ENCODE peak calls at places on chromosome 13, in six cellular contexts. One of them, this sample, is unnamed.

GRCh38 chr13:43061496-43062280 is 38.3 kb downstream of the DNAJC15 start:
- DNase-seq in NB4: no peak
- DNase-seq in MM.1S: no peak
- DNase-seq in gastrocnemius medialis: no peak
- DNase-seq in IMR-90: no peak
- DNase-seq in fibroblast of lung: no peak
- DNase-seq in this sample: no peak

GRCh38 chr13:98480915-98481510 is 95.9 kb downstream of the STK24 start:
- DNase-seq in gastrocnemius medialis: no peak
- DNase-seq in fibroblast of lung: peak
- DNase-seq in NB4: no peak
- DNase-seq in MM.1S: no peak
- DNase-seq in IMR-90: peak
- DNase-seq in this sample: peak

GRCh38 chr13:21069561-21070004 is 8.2 kb upstream of the LATS2 start:
- DNase-seq in NB4: peak
- DNase-seq in gastrocnemius medialis: peak
- DNase-seq in fibroblast of lung: peak
- DNase-seq in MM.1S: no peak
- DNase-seq in IMR-90: peak
- DNase-seq in this sample: peak

GRCh38 chr13:102440259-102440936 is 38.5 kb upstream of the FGF14 start:
- DNase-seq in gastrocnemius medialis: no peak
- DNase-seq in fibroblast of lung: no peak
- DNase-seq in NB4: no peak
- DNase-seq in MM.1S: peak
- DNase-seq in IMR-90: no peak
- DNase-seq in this sample: no peak

GRCh38 chr13:26540319-26540718 is 17.2 kb upstream of the WASF3 start:
- DNase-seq in fibroblast of lung: no peak
- DNase-seq in gastrocnemius medialis: no peak
- DNase-seq in IMR-90: no peak
- DNase-seq in NB4: no peak
- DNase-seq in MM.1S: no peak
- DNase-seq in this sample: no peak

GRCh38 chr13:64272681-64273080 is 2857.0 kb upstream of the PCDH20 start:
- DNase-seq in gastrocnemius medialis: no peak
- DNase-seq in IMR-90: no peak
- DNase-seq in MM.1S: no peak
- DNase-seq in fibroblast of lung: no peak
- DNase-seq in NB4: no peak
- DNase-seq in this sample: no peak

GRCh38 chr13:49652691-49653305 is 24.5 kb downstream of the ARL11 start:
- DNase-seq in MM.1S: no peak
- DNase-seq in fibroblast of lung: peak
- DNase-seq in NB4: peak
- DNase-seq in gastrocnemius medialis: peak
- DNase-seq in IMR-90: peak
- DNase-seq in this sample: no peak

GRCh38 chr13:75186384-75186783 is 295.6 kb downstream of the TBC1D4 start:
- DNase-seq in MM.1S: no peak
- DNase-seq in NB4: no peak
- DNase-seq in gastrocnemius medialis: no peak
- DNase-seq in IMR-90: no peak
- DNase-seq in fibroblast of lung: peak
- DNase-seq in this sample: no peak

GRCh38 chr13:71137106-71137505 is 729.9 kb downstream of the DACH1 start:
- DNase-seq in IMR-90: no peak
- DNase-seq in gastrocnemius medialis: no peak
- DNase-seq in MM.1S: no peak
- DNase-seq in fibroblast of lung: no peak
- DNase-seq in NB4: no peak
- DNase-seq in this sample: no peak

GRCh38 chr13:21663197-21663596 is 7.7 kb upstream of the FGF9 start:
- DNase-seq in NB4: no peak
- DNase-seq in fibroblast of lung: no peak
- DNase-seq in gastrocnemius medialis: no peak
- DNase-seq in IMR-90: no peak
- DNase-seq in MM.1S: no peak
- DNase-seq in this sample: no peak

GRCh38 chr13:110759710-110760109 is 46.2 kb downstream of the ING1 start:
- DNase-seq in NB4: peak
- DNase-seq in MM.1S: no peak
- DNase-seq in gastrocnemius medialis: no peak
- DNase-seq in IMR-90: peak
- DNase-seq in fibroblast of lung: peak
- DNase-seq in this sample: peak

GRCh38 chr13:108463365-108463764 is 166.0 kb upstream of the MYO16 start:
- DNase-seq in IMR-90: peak
- DNase-seq in MM.1S: no peak
- DNase-seq in fibroblast of lung: peak
- DNase-seq in NB4: no peak
- DNase-seq in gastrocnemius medialis: no peak
- DNase-seq in this sample: peak

GRCh38 chr13:79688741-79689140 is 207.8 kb downstream of the NDFIP2 start:
- DNase-seq in MM.1S: no peak
- DNase-seq in IMR-90: no peak
- DNase-seq in fibroblast of lung: no peak
- DNase-seq in gastrocnemius medialis: no peak
- DNase-seq in NB4: no peak
- DNase-seq in this sample: no peak

GRCh38 chr13:32829269-32829668 is 187.0 kb upstream of the KL start:
- DNase-seq in NB4: no peak
- DNase-seq in IMR-90: no peak
- DNase-seq in gastrocnemius medialis: no peak
- DNase-seq in fibroblast of lung: no peak
- DNase-seq in MM.1S: no peak
- DNase-seq in this sample: peak

GRCh38 chr13:90792335-90792734 is 555.2 kb upstream of the MIR17HG start:
- DNase-seq in NB4: no peak
- DNase-seq in IMR-90: no peak
- DNase-seq in MM.1S: no peak
- DNase-seq in fibroblast of lung: no peak
- DNase-seq in gastrocnemius medialis: no peak
- DNase-seq in this sample: no peak

GRCh38 chr13:105255472-105255871 is 1280.0 kb downstream of the EFNB2 start:
- DNase-seq in MM.1S: no peak
- DNase-seq in NB4: no peak
- DNase-seq in fibroblast of lung: no peak
- DNase-seq in gastrocnemius medialis: no peak
- DNase-seq in IMR-90: no peak
- DNase-seq in this sample: no peak

GRCh38 chr13:108915634-108916497 is 286.5 kb downstream of the MYO16 start:
- DNase-seq in MM.1S: peak
- DNase-seq in fibroblast of lung: peak
- DNase-seq in gastrocnemius medialis: peak
- DNase-seq in NB4: peak
- DNase-seq in IMR-90: peak
- DNase-seq in this sample: peak

GRCh38 chr13:37277435-37278144 is 172.1 kb upstream of the CSNK1A1L start:
- DNase-seq in fibroblast of lung: no peak
- DNase-seq in NB4: no peak
- DNase-seq in MM.1S: no peak
- DNase-seq in IMR-90: peak
- DNase-seq in gastrocnemius medialis: no peak
- DNase-seq in this sample: no peak

GRCh38 chr13:86082116-86082515 is 282.9 kb upstream of the SLITRK6 start:
- DNase-seq in gastrocnemius medialis: no peak
- DNase-seq in MM.1S: no peak
- DNase-seq in NB4: no peak
- DNase-seq in IMR-90: no peak
- DNase-seq in fibroblast of lung: peak
- DNase-seq in this sample: no peak

GRCh38 chr13:39862891-39863290 is 207.4 kb downstream of the COG6 start:
- DNase-seq in MM.1S: no peak
- DNase-seq in gastrocnemius medialis: no peak
- DNase-seq in IMR-90: no peak
- DNase-seq in fibroblast of lung: no peak
- DNase-seq in NB4: no peak
- DNase-seq in this sample: no peak

GRCh38 chr13:95479706-95480105 is 72.8 kb upstream of the CLDN10 start:
- DNase-seq in gastrocnemius medialis: no peak
- DNase-seq in MM.1S: no peak
- DNase-seq in NB4: no peak
- DNase-seq in IMR-90: no peak
- DNase-seq in fibroblast of lung: no peak
- DNase-seq in this sample: no peak

GRCh38 chr13:77779461-77780272 is 82.2 kb downstream of the SLAIN1 start:
- DNase-seq in NB4: peak
- DNase-seq in gastrocnemius medialis: no peak
- DNase-seq in IMR-90: peak
- DNase-seq in MM.1S: peak
- DNase-seq in fibroblast of lung: peak
- DNase-seq in this sample: peak

GRCh38 chr13:109730832-109731335 is 55.5 kb downstream of the IRS2 start:
- DNase-seq in gastrocnemius medialis: no peak
- DNase-seq in NB4: peak
- DNase-seq in MM.1S: no peak
- DNase-seq in IMR-90: no peak
- DNase-seq in fibroblast of lung: no peak
- DNase-seq in this sample: no peak

GRCh38 chr13:49353908-49354307 is 90.0 kb downstream of the CAB39L start:
- DNase-seq in MM.1S: no peak
- DNase-seq in fibroblast of lung: no peak
- DNase-seq in NB4: no peak
- DNase-seq in gastrocnemius medialis: no peak
- DNase-seq in IMR-90: no peak
- DNase-seq in this sample: no peak

GRCh38 chr13:26760835-26761582 is 423 bp upstream of the GPR12 start:
- DNase-seq in NB4: peak
- DNase-seq in fibroblast of lung: no peak
- DNase-seq in gastrocnemius medialis: no peak
- DNase-seq in MM.1S: no peak
- DNase-seq in IMR-90: no peak
- DNase-seq in this sample: no peak

GRCh38 chr13:84430441-84430840 is 548.2 kb upstream of the SLITRK1 start:
- DNase-seq in fibroblast of lung: no peak
- DNase-seq in gastrocnemius medialis: no peak
- DNase-seq in NB4: no peak
- DNase-seq in MM.1S: no peak
- DNase-seq in IMR-90: peak
- DNase-seq in this sample: peak

GRCh38 chr13:33452873-33453558 is 167.5 kb upstream of the STARD13 start:
- DNase-seq in fibroblast of lung: no peak
- DNase-seq in gastrocnemius medialis: no peak
- DNase-seq in IMR-90: no peak
- DNase-seq in NB4: no peak
- DNase-seq in MM.1S: no peak
- DNase-seq in this sample: no peak

DNA sequence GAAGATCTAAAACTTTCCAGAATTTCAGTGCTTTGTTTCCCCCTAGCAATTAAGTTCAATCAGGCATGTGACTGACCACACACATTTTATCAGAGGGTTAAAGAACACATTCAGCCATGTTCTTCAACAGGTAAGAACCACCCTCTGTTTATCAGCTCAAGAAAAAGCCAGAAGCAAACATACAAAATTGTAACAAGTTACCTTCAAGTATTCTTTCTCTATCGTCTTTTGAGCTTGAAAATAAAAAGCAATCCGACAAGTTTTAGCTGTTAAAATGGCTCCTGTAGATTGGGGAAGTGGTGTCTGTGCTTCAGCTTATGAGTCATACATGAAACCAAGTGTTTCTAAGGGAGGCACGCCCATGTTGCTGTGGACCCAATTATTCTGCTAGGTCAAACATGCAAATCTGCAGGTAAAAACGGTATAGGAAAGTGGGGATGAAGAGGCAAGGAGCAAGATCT is at the start of gene ELF1:
- DNase-seq in MM.1S: peak
- DNase-seq in fibroblast of lung: peak
- DNase-seq in IMR-90: peak
- DNase-seq in NB4: peak
- DNase-seq in gastrocnemius medialis: peak
- DNase-seq in this sample: peak
- H3K4me3 ChIP-seq in MM.1S: peak
- H3K4me3 ChIP-seq in fibroblast of lung: no peak
- H3K4me3 ChIP-seq in IMR-90: no peak
- H3K4me3 ChIP-seq in NB4: peak
- H3K4me3 ChIP-seq in gastrocnemius medialis: peak
- H3K4me3 ChIP-seq in this sample: peak

DNA sequence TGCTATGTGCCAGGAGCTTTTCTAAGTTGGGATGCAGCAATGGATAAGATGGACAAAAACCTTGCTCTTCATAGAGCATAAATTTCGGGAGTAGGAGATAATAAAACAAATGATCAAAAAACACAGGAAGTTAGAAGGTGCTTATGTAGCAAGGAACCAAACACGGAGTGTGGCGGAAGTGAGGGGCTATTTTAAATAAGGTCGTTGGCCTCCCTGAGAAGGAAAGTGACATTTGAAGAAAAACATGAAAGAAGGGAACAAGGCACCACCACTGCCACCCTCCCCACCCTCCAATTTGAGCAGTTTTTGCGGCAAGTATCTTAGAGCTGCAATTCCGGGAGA is 3.2 kb upstream of the GSX1 start:
- DNase-seq in NB4: no peak
- DNase-seq in fibroblast of lung: no peak
- DNase-seq in IMR-90: no peak
- DNase-seq in gastrocnemius medialis: no peak
- DNase-seq in MM.1S: no peak
- DNase-seq in this sample: no peak
- H3K4me3 ChIP-seq in NB4: no peak
- H3K4me3 ChIP-seq in fibroblast of lung: no peak
- H3K4me3 ChIP-seq in IMR-90: no peak
- H3K4me3 ChIP-seq in gastrocnemius medialis: no peak
- H3K4me3 ChIP-seq in MM.1S: no peak
- H3K4me3 ChIP-seq in this sample: no peak

GRCh38 chr13:112637017-112637801 is 49.3 kb upstream of the TUBGCP3 start:
- DNase-seq in fibroblast of lung: no peak
- DNase-seq in NB4: no peak
- DNase-seq in gastrocnemius medialis: no peak
- DNase-seq in IMR-90: no peak
- DNase-seq in MM.1S: no peak
- DNase-seq in this sample: no peak
- H3K4me3 ChIP-seq in fibroblast of lung: no peak
- H3K4me3 ChIP-seq in NB4: no peak
- H3K4me3 ChIP-seq in gastrocnemius medialis: no peak
- H3K4me3 ChIP-seq in IMR-90: no peak
- H3K4me3 ChIP-seq in MM.1S: no peak
- H3K4me3 ChIP-seq in this sample: no peak

GRCh38 chr13:113232208-113233003 is 23.0 kb downstream of the CUL4A start:
- DNase-seq in NB4: no peak
- DNase-seq in IMR-90: no peak
- DNase-seq in fibroblast of lung: no peak
- DNase-seq in MM.1S: no peak
- DNase-seq in gastrocnemius medialis: no peak
- DNase-seq in this sample: no peak
- H3K4me3 ChIP-seq in NB4: no peak
- H3K4me3 ChIP-seq in IMR-90: no peak
- H3K4me3 ChIP-seq in fibroblast of lung: no peak
- H3K4me3 ChIP-seq in MM.1S: no peak
- H3K4me3 ChIP-seq in gastrocnemius medialis: no peak
- H3K4me3 ChIP-seq in this sample: no peak